ENCODE peak calls at places on chromosomes 1 and 21, in ten cellular contexts. A is Kasumi-1; L is nucleus accumbens; B is naive thymus-derived CD4-positive, alpha-beta T cell; E is GM23248; P is hepatocyte; I is ascending aorta; C is amniotic stem cell; H is NT2/D1; M is body of pancreas. W is an unnamed sample.

GRCh38 chr1:56547473-56547872 is 31.9 kb downstream of the PLPP3 start:
- DNase-seq in B (no peak), H (no peak), I (no peak), L (no peak), M (no peak), A (no peak), P (no peak), E (peak; percentile 20), C (no peak), W (no peak)

GRCh38 chr1:165857046-165857801 is 29.8 kb downstream of the UCK2 start:
- DNase-seq in M (no peak), L (no peak), B (no peak), P (peak; percentile 14), C (no peak), E (peak; percentile 77), H (peak; percentile 50), A (peak; percentile 32), I (no peak), W (no peak)

GRCh38 chr1:86567341-86567740 is 20.5 kb downstream of the CLCA4 start:
- DNase-seq in E (no peak), A (no peak), I (no peak), M (no peak), L (no peak), H (no peak), P (no peak), C (no peak), B (no peak), W (no peak)

GRCh38 chr1:198699167-198700015 is 60.6 kb downstream of the PTPRC start:
- DNase-seq in L (no peak), P (peak; percentile 83), B (peak; percentile 34), A (no peak), M (peak; percentile 74), H (peak; percentile 62), E (peak; percentile 67), C (no peak), I (no peak), W (no peak)

GRCh38 chr1:1941868-1942752 is 23.0 kb upstream of the TMEM52 start:
- DNase-seq in H (no peak), L (no peak), I (no peak), E (no peak), P (no peak), A (no peak), C (no peak), B (no peak), M (no peak), W (no peak)

GRCh38 chr1:41803656-41804055 is 115.1 kb downstream of the HIVEP3 start:
- DNase-seq in I (no peak), P (no peak), B (no peak), C (no peak), L (no peak), E (no peak), M (no peak), H (no peak), A (no peak), W (no peak)

GRCh38 chr1:24589200-24589599 is 33.3 kb downstream of the NCMAP start:
- DNase-seq in P (no peak), H (no peak), C (no peak), A (no peak), B (no peak), I (no peak), L (no peak), M (no peak), E (no peak), W (no peak)

GRCh38 chr1:150798509-150798908 is 9.6 kb downstream of the CTSK start:
- DNase-seq in C (no peak), B (no peak), E (peak; percentile 52), A (no peak), L (no peak), P (no peak), M (no peak), H (no peak), I (no peak), W (no peak)

GRCh38 chr1:91683598-91683951 is 182.9 kb downstream of the CDC7 start:
- DNase-seq in L (no peak), I (no peak), C (no peak), A (no peak), E (no peak), H (peak; percentile 9), B (no peak), M (no peak), P (no peak), W (no peak)

GRCh38 chr1:30083800-30084464 is 639.5 kb downstream of the MATN1 start:
- DNase-seq in I (no peak), H (no peak), A (no peak), P (peak; percentile 58), B (no peak), M (no peak), C (peak; percentile 31), L (no peak), E (peak; percentile 80), W (no peak)

GRCh38 chr1:181485276-181486097 is 2.2 kb downstream of the CACNA1E start:
- DNase-seq in H (no peak), C (no peak), L (no peak), E (peak; percentile 37), P (peak; percentile 67), A (no peak), M (peak; percentile 20), B (no peak), I (no peak), W (no peak)

GRCh38 chr1:93817819-93818569 is 61.0 kb downstream of the DNTTIP2 start:
- DNase-seq in L (no peak), I (no peak), C (no peak), M (no peak), B (no peak), A (peak; percentile 21), H (no peak), E (no peak), P (no peak), W (peak; percentile 15)

GRCh38 chr1:2301607-2302291 is 73.6 kb downstream of the SKI start:
- DNase-seq in P (no peak), I (no peak), B (no peak), A (no peak), E (no peak), L (no peak), H (no peak), M (no peak), C (no peak), W (no peak)

GRCh38 chr1:109802136-109802900 is 38.6 kb upstream of the EPS8L3 start:
- DNase-seq in M (no peak), C (no peak), H (no peak), B (no peak), P (no peak), I (peak; percentile 8), A (no peak), L (no peak), E (no peak), W (no peak)

GRCh38 chr1:218304281-218305039 is 19.4 kb downstream of the RRP15 start:
- DNase-seq in B (no peak), P (no peak), E (no peak), I (no peak), A (peak; percentile 49), C (no peak), H (no peak), L (peak; percentile 60), M (no peak), W (no peak)

GRCh38 chr1:62879962-62880361 is 96.0 kb downstream of the ATG4C start:
- DNase-seq in P (no peak), I (no peak), A (no peak), L (no peak), C (no peak), E (no peak), H (no peak), B (no peak), M (no peak), W (no peak)

GRCh38 chr1:24673336-24673735 is 30.2 kb downstream of the SRRM1 start:
- DNase-seq in A (no peak), P (no peak), E (peak; percentile 60), C (no peak), M (no peak), B (no peak), L (no peak), I (no peak), H (no peak), W (no peak)

GRCh38 chr1:52056110-52056936 is at the start of gene BTF3L4:
- DNase-seq in I (peak; percentile 85), H (peak; percentile 97), M (peak; percentile 96), E (peak; percentile 97), B (peak; percentile 74), A (peak; percentile 98), P (peak; percentile 97), C (peak; percentile 84), L (peak; percentile 94), W (peak; percentile 78)

GRCh38 chr1:79037085-79037484 is 30.6 kb upstream of the ADGRL4 start:
- DNase-seq in L (no peak), H (no peak), A (no peak), M (no peak), I (no peak), B (no peak), C (no peak), P (no peak), E (no peak), W (no peak)

GRCh38 chr1:18480315-18481189 is at the start of gene KLHDC7A:
- DNase-seq in I (no peak), L (no peak), P (peak; percentile 84), B (no peak), C (no peak), A (no peak), M (peak; percentile 65), H (peak; percentile 68), E (no peak), W (no peak)

GRCh38 chr21:38957575-38958340 is 152.0 kb downstream of the ETS2 start:
- DNase-seq in P (no peak), L (no peak), H (no peak), E (no peak), C (no peak), B (no peak), M (no peak), I (no peak), A (no peak), W (no peak)

GRCh38 chr1:178241057-178241456 is 147.2 kb downstream of the RASAL2 start:
- DNase-seq in M (no peak), I (no peak), B (no peak), H (no peak), C (peak; percentile 23), A (no peak), L (no peak), E (peak; percentile 73), P (no peak), W (no peak)

GRCh38 chr21:46151261-46151988 is 4.0 kb downstream of the FTCD start:
- DNase-seq in E (no peak), H (no peak), C (no peak), L (no peak), M (peak; percentile 8), I (peak; percentile 7), P (no peak), A (no peak), B (peak; percentile 4), W (no peak)

GRCh38 chr1:61397915-61398314 is 315.6 kb downstream of the NFIA start:
- DNase-seq in I (no peak), M (no peak), B (no peak), H (no peak), P (peak; percentile 22), E (no peak), C (no peak), L (no peak), A (no peak), W (no peak)

GRCh38 chr1:84944767-84945486 is 51.9 kb upstream of the LPAR3 start:
- DNase-seq in L (peak; percentile 35), A (peak; percentile 95), C (peak; percentile 81), M (peak; percentile 65), H (peak; percentile 97), B (peak; percentile 20), I (no peak), P (peak; percentile 93), E (peak; percentile 91), W (no peak)

GRCh38 chr1:96808186-96808585 is 86.6 kb downstream of the PTBP2 start:
- DNase-seq in H (no peak), P (no peak), C (no peak), E (no peak), B (no peak), L (no peak), I (no peak), M (no peak), A (peak; percentile 29), W (no peak)

GRCh38 chr21:36705679-36706481 is 7.0 kb downstream of the SIM2 start:
- DNase-seq in E (no peak), B (no peak), C (no peak), P (no peak), I (no peak), L (no peak), M (no peak), A (no peak), H (no peak), W (no peak)

GRCh38 chr1:187409341-187409740 is 580.6 kb downstream of the PLA2G4A start:
- DNase-seq in H (no peak), L (no peak), A (no peak), M (no peak), B (no peak), P (peak; percentile 42), I (no peak), C (no peak), E (peak; percentile 51), W (no peak)